ENCODE peak calls at places on chromosomes 4 and X, in five cellular contexts. One of them, this sample, is unnamed.

GRCh38 chrX:134173541-134174272 is 63.3 kb upstream of the CCDC160 start:
- DNase-seq in HCT116: no peak
- DNase-seq in GM23248: no peak
- DNase-seq in thoracic aorta: no peak
- DNase-seq in gastrocnemius medialis: no peak
- DNase-seq in this sample: no peak

GRCh38 chrX:112867570-112867969 is 26.9 kb upstream of the AMOT start:
- DNase-seq in thoracic aorta: no peak
- DNase-seq in gastrocnemius medialis: no peak
- DNase-seq in HCT116: peak; percentile 22
- DNase-seq in GM23248: no peak
- DNase-seq in this sample: no peak

GRCh38 chr4:8470451-8471024 is 30.0 kb downstream of the TRMT44 start:
- DNase-seq in thoracic aorta: no peak
- DNase-seq in GM23248: no peak
- DNase-seq in HCT116: no peak
- DNase-seq in gastrocnemius medialis: no peak
- DNase-seq in this sample: no peak

GRCh38 chr4:145481164-145481941 is at the start of gene SMAD1:
- DNase-seq in HCT116: peak; percentile 57
- DNase-seq in thoracic aorta: peak; percentile 51
- DNase-seq in GM23248: peak; percentile 96
- DNase-seq in gastrocnemius medialis: peak; percentile 84
- DNase-seq in this sample: peak; percentile 91

GRCh38 chr4:188201851-188202250 is 62.6 kb downstream of the TRIML1 start:
- DNase-seq in GM23248: no peak
- DNase-seq in HCT116: no peak
- DNase-seq in gastrocnemius medialis: no peak
- DNase-seq in thoracic aorta: no peak
- DNase-seq in this sample: no peak

GRCh38 chrX:132411310-132411977 is 77.4 kb downstream of the MBNL3 start:
- DNase-seq in thoracic aorta: no peak
- DNase-seq in HCT116: no peak
- DNase-seq in GM23248: no peak
- DNase-seq in gastrocnemius medialis: no peak
- DNase-seq in this sample: no peak

GRCh38 chr4:14078311-14078710 is 450.8 kb upstream of the BOD1L1 start:
- DNase-seq in gastrocnemius medialis: no peak
- DNase-seq in GM23248: no peak
- DNase-seq in HCT116: no peak
- DNase-seq in thoracic aorta: no peak
- DNase-seq in this sample: no peak

GRCh38 chr4:108030332-108030731 is 40.6 kb downstream of the HADH start:
- DNase-seq in HCT116: peak; percentile 16
- DNase-seq in GM23248: peak; percentile 87
- DNase-seq in gastrocnemius medialis: no peak
- DNase-seq in thoracic aorta: no peak
- DNase-seq in this sample: peak; percentile 36

GRCh38 chr4:993111-994029 is at the start of gene SLC26A1:
- DNase-seq in thoracic aorta: no peak
- DNase-seq in GM23248: no peak
- DNase-seq in gastrocnemius medialis: no peak
- DNase-seq in HCT116: no peak
- DNase-seq in this sample: no peak

GRCh38 chr4:80948161-80948560 is 82.3 kb upstream of the BMP3 start:
- DNase-seq in thoracic aorta: no peak
- DNase-seq in HCT116: no peak
- DNase-seq in GM23248: peak; percentile 24
- DNase-seq in gastrocnemius medialis: no peak
- DNase-seq in this sample: no peak

GRCh38 chr4:10045481-10045880 is 24.2 kb upstream of the SLC2A9 start:
- DNase-seq in HCT116: peak; percentile 80
- DNase-seq in thoracic aorta: no peak
- DNase-seq in GM23248: peak; percentile 47
- DNase-seq in gastrocnemius medialis: no peak
- DNase-seq in this sample: no peak

GRCh38 chr4:127668770-127669169 is 36.0 kb downstream of the INTU start:
- DNase-seq in gastrocnemius medialis: no peak
- DNase-seq in thoracic aorta: no peak
- DNase-seq in HCT116: no peak
- DNase-seq in GM23248: no peak
- DNase-seq in this sample: no peak

GRCh38 chr4:36549256-36549655 is 267.8 kb downstream of the DTHD1 start:
- DNase-seq in thoracic aorta: no peak
- DNase-seq in GM23248: no peak
- DNase-seq in HCT116: peak; percentile 18
- DNase-seq in gastrocnemius medialis: no peak
- DNase-seq in this sample: no peak
- H3K36me3 ChIP-seq in thoracic aorta: no peaks in the 10 kb centered on the region
- H3K36me3 ChIP-seq in GM23248: no peaks in the 10 kb centered on the region
- H3K36me3 ChIP-seq in HCT116: no peaks in the 10 kb centered on the region
- H3K36me3 ChIP-seq in gastrocnemius medialis: no peaks in the 10 kb centered on the region
- H3K36me3 ChIP-seq in this sample: no peaks in the 10 kb centered on the region

GRCh38 chrX:45621356-45622041 is 420.8 kb upstream of the DIPK2B start:
- DNase-seq in GM23248: peak; percentile 78
- DNase-seq in HCT116: no peak
- DNase-seq in thoracic aorta: no peak
- DNase-seq in gastrocnemius medialis: no peak
- DNase-seq in this sample: no peak
- H3K27ac ChIP-seq in GM23248: peak overlapping the region; percentile 98
- H3K27ac ChIP-seq in HCT116: no peak overlapping the region
- H3K27ac ChIP-seq in thoracic aorta: peak overlapping the region; percentile 90
- H3K27ac ChIP-seq in gastrocnemius medialis: no peak overlapping the region
- H3K27ac ChIP-seq in this sample: no peak overlapping the region

DNA sequence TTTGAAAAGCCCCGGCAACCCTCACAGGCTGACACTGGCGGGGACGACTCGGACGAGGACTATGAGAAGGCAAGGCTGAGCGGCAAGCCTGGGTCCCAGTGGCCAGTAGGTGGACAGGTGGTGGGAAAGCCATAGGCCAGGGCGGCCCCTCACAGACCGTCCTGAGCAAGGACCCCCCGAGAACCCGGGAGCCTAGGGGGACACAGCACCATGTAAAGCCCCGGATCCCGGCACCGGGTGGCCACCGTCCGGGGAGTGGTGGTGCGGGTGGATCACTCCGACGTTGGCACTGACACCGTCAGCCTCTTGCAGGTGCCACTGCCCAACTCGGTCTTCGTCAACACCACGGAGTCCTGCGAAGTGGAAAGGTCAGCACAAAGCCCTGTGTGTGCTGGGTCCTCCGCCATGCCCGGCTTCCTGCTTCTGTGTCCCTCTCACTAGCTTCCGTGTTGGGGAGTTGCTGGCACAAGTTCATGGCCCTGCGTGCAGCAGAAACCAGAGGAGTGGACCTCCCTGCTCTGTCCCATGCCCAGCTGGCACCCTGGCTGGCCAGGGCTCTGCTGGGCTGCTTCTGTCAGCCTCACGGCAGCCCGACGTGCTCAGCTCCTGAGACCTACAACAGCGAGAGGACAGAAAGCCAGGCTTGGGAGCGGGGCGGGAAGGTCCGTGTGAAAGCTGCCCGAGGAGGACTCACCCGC is 11.9 kb upstream of the ADD1 start:
- DNase-seq in gastrocnemius medialis: no peak
- DNase-seq in HCT116: no peak
- DNase-seq in thoracic aorta: peak; percentile 1
- DNase-seq in GM23248: no peak
- DNase-seq in this sample: peak; percentile 18
- H3K36me3 ChIP-seq in gastrocnemius medialis: no peaks in the 10 kb centered on the region
- H3K36me3 ChIP-seq in HCT116: peaks cover 7% of the 10 kb centered on the region
- H3K36me3 ChIP-seq in thoracic aorta: no peaks in the 10 kb centered on the region
- H3K36me3 ChIP-seq in GM23248: no peaks in the 10 kb centered on the region
- H3K36me3 ChIP-seq in this sample: peaks cover 99% of the 10 kb centered on the region

DNA sequence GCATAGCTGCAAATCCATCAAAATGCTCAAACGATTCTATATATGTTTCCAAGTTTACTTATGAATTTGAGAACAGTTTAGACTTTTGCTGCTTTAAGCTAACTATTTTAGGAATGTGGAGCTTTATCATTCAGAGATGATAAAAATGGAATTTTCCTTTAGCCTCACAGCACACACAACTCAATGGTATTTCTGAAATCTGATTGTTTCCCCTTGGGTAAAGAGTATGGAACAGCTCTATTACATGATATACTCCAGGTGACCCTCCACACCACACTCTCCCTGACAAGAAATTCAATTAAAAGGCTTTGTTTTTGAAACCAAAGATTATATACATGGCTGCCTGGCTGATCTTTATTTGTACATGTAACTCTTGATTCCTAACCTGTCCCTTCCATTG is 120.0 kb downstream of the LUZP4 start:
- DNase-seq in HCT116: no peak
- DNase-seq in thoracic aorta: no peak
- DNase-seq in gastrocnemius medialis: no peak
- DNase-seq in GM23248: no peak
- DNase-seq in this sample: no peak
- H3K27ac ChIP-seq in HCT116: no peak overlapping the region
- H3K27ac ChIP-seq in thoracic aorta: no peak overlapping the region
- H3K27ac ChIP-seq in gastrocnemius medialis: no peak overlapping the region
- H3K27ac ChIP-seq in GM23248: no peak overlapping the region
- H3K27ac ChIP-seq in this sample: no peak overlapping the region

GRCh38 chr4:7026107-7026506 is 17.1 kb upstream of the TADA2B start:
- DNase-seq in gastrocnemius medialis: no peak
- DNase-seq in HCT116: no peak
- DNase-seq in GM23248: no peak
- DNase-seq in thoracic aorta: no peak
- DNase-seq in this sample: no peak
- H3K36me3 ChIP-seq in gastrocnemius medialis: no peaks in the 10 kb centered on the region
- H3K36me3 ChIP-seq in HCT116: peaks cover 21% of the 10 kb centered on the region
- H3K36me3 ChIP-seq in GM23248: peaks cover 5% of the 10 kb centered on the region
- H3K36me3 ChIP-seq in thoracic aorta: peaks cover 32% of the 10 kb centered on the region
- H3K36me3 ChIP-seq in this sample: peaks cover 11% of the 10 kb centered on the region

DNA sequence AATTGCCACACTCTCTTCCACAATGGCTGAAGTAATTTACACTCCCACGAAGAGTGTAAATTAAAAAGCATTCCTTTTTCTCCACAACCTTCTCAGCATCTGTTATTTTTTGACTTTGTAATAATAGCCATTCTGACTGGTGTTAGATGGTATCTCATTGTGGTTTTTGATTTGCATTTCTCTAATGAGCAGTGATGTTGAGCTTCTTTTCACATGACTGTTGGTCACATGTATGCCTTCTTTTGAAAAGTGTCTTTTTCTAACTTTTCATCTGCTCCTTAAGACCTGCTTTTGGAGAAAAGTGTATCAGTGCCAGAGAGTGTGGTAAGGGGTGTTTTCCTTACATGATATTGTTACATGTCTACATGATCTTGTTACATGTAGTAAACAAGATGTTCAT is 25.7 kb downstream of the GUCY1A1 start:
- DNase-seq in gastrocnemius medialis: no peak
- DNase-seq in thoracic aorta: no peak
- DNase-seq in HCT116: no peak
- DNase-seq in GM23248: no peak
- DNase-seq in this sample: no peak
- H3K27ac ChIP-seq in gastrocnemius medialis: no peak overlapping the region
- H3K27ac ChIP-seq in thoracic aorta: peak overlapping the region; percentile 31
- H3K27ac ChIP-seq in HCT116: no peak overlapping the region
- H3K27ac ChIP-seq in GM23248: no peak overlapping the region
- H3K27ac ChIP-seq in this sample: peak overlapping the region; percentile 39

GRCh38 chr4:2247128-2248043 is 5.5 kb upstream of the HAUS3 start:
- DNase-seq in GM23248: no peak
- DNase-seq in thoracic aorta: no peak
- DNase-seq in HCT116: no peak
- DNase-seq in gastrocnemius medialis: no peak
- DNase-seq in this sample: peak; percentile 29
- H3K36me3 ChIP-seq in GM23248: no peaks in the 10 kb centered on the region
- H3K36me3 ChIP-seq in thoracic aorta: peaks cover 34% of the 10 kb centered on the region
- H3K36me3 ChIP-seq in HCT116: no peaks in the 10 kb centered on the region
- H3K36me3 ChIP-seq in gastrocnemius medialis: no peaks in the 10 kb centered on the region
- H3K36me3 ChIP-seq in this sample: peaks cover 35% of the 10 kb centered on the region

DNA sequence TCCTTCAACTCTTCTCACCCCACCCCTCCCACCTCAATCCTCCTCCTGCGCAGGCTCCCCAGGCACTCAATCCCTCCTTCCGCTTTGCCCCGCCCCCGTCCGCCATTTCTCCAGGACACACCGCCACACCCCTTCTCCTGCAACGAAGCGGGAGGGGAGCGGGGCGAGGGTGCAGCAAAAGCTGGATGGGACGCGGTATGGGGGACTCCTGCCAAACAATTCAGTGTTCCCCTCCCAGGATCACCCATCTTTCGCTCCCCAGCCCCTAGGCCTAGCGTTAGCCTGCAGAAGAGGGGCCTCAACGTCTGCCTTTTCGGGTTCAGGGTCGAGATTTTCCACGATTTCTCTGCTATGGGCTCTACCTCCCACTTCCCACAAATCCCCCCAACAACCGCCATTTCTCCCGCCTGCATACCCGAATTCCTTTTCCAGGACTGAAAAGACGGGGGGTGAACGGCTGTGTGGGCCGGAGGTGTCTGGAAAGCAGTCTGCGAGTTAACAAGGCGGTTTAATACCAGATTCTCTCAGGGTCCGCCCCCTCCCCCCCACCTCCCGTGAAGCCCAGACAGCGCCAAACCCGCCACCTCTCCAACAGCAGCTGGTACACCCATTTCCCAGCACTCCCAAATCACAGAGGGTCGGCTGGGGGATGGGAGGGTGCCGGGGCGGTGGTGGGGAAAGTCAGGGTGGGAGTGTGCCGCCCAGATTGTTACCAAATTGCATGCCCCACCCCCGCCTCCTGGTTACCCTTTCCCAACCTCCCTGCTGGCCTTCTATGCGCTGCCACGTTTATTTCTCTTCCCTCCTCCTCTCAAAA is 781 bp downstream of the ARMCX2 start:
- DNase-seq in thoracic aorta: peak; percentile 3
- DNase-seq in gastrocnemius medialis: peak; percentile 27
- DNase-seq in HCT116: no peak
- DNase-seq in GM23248: peak; percentile 76
- DNase-seq in this sample: peak; percentile 78
- H3K27ac ChIP-seq in thoracic aorta: peak overlapping the region; percentile 82
- H3K27ac ChIP-seq in gastrocnemius medialis: peak overlapping the region; percentile 62
- H3K27ac ChIP-seq in HCT116: no peak overlapping the region
- H3K27ac ChIP-seq in GM23248: peak overlapping the region; percentile 76
- H3K27ac ChIP-seq in this sample: peak overlapping the region; percentile 70

GRCh38 chr4:171353535-171353934 is 459.7 kb upstream of the GALNTL6 start:
- DNase-seq in gastrocnemius medialis: no peak
- DNase-seq in GM23248: no peak
- DNase-seq in thoracic aorta: no peak
- DNase-seq in HCT116: no peak
- DNase-seq in this sample: no peak
- H3K36me3 ChIP-seq in gastrocnemius medialis: no peaks in the 10 kb centered on the region
- H3K36me3 ChIP-seq in GM23248: no peaks in the 10 kb centered on the region
- H3K36me3 ChIP-seq in thoracic aorta: no peaks in the 10 kb centered on the region
- H3K36me3 ChIP-seq in HCT116: no peaks in the 10 kb centered on the region
- H3K36me3 ChIP-seq in this sample: no peaks in the 10 kb centered on the region

This sample was measured in heart left ventricle.